ENCODE peak calls at places on chromosomes 6 and 20, in five cellular contexts. One of them, this sample, is unnamed.
A peak's percentile ranks its signal among the peaks of the same experiment; 100 is the strongest.

GRCh38 chr6:33815854-33816253 is 12.1 kb upstream of the MLN start:
- DNase-seq in Caki2: no peak
- DNase-seq in astrocyte of the spinal cord: no peak
- DNase-seq in AG04450: no peak
- DNase-seq in stromal cell of bone marrow: no peak
- DNase-seq in this sample: no peak

GRCh38 chr6:7973603-7974002 is 63.0 kb upstream of the TXNDC5 start:
- DNase-seq in AG04450: no peak
- DNase-seq in Caki2: no peak
- DNase-seq in astrocyte of the spinal cord: no peak
- DNase-seq in stromal cell of bone marrow: no peak
- DNase-seq in this sample: no peak

GRCh38 chr6:63349401-63349800 is 29.6 kb upstream of the LGSN start:
- DNase-seq in stromal cell of bone marrow: no peak
- DNase-seq in AG04450: no peak
- DNase-seq in Caki2: peak; percentile 71
- DNase-seq in astrocyte of the spinal cord: no peak
- DNase-seq in this sample: peak; percentile 32

GRCh38 chr20:3786126-3786484 is 435 bp downstream of the CENPB start:
- DNase-seq in stromal cell of bone marrow: no peak
- DNase-seq in AG04450: no peak
- DNase-seq in Caki2: peak; percentile 41
- DNase-seq in astrocyte of the spinal cord: peak; percentile 62
- DNase-seq in this sample: no peak

GRCh38 chr6:52984247-52984646 is 10.8 kb downstream of the GSTA4 start:
- DNase-seq in Caki2: no peak
- DNase-seq in stromal cell of bone marrow: no peak
- DNase-seq in AG04450: no peak
- DNase-seq in astrocyte of the spinal cord: peak; percentile 39
- DNase-seq in this sample: peak; percentile 89

GRCh38 chr6:30007132-30007764 is 53.8 kb upstream of the POLR1H start:
- DNase-seq in AG04450: no peak
- DNase-seq in Caki2: no peak
- DNase-seq in astrocyte of the spinal cord: no peak
- DNase-seq in stromal cell of bone marrow: no peak
- DNase-seq in this sample: no peak

GRCh38 chr6:31834704-31835375 is 7.3 kb downstream of the HSPA1B start:
- DNase-seq in AG04450: no peak
- DNase-seq in astrocyte of the spinal cord: peak; percentile 89
- DNase-seq in stromal cell of bone marrow: no peak
- DNase-seq in Caki2: peak; percentile 88
- DNase-seq in this sample: peak; percentile 90

GRCh38 chr6:125923371-125923877 is 33.1 kb upstream of the HINT3 start:
- DNase-seq in stromal cell of bone marrow: no peak
- DNase-seq in Caki2: no peak
- DNase-seq in astrocyte of the spinal cord: no peak
- DNase-seq in AG04450: no peak
- DNase-seq in this sample: no peak

GRCh38 chr20:40016359-40016758 is 672.7 kb downstream of the MAFB start:
- DNase-seq in stromal cell of bone marrow: no peak
- DNase-seq in astrocyte of the spinal cord: no peak
- DNase-seq in Caki2: no peak
- DNase-seq in AG04450: no peak
- DNase-seq in this sample: no peak

GRCh38 chr20:33685328-33686007 is 717 bp downstream of the E2F1 start:
- DNase-seq in Caki2: peak; percentile 31
- DNase-seq in stromal cell of bone marrow: no peak
- DNase-seq in AG04450: no peak
- DNase-seq in astrocyte of the spinal cord: no peak
- DNase-seq in this sample: peak; percentile 54

GRCh38 chr6:43873806-43874714 is 104.0 kb downstream of the VEGFA start:
- DNase-seq in Caki2: peak; percentile 11
- DNase-seq in AG04450: no peak
- DNase-seq in astrocyte of the spinal cord: no peak
- DNase-seq in stromal cell of bone marrow: no peak
- DNase-seq in this sample: no peak

GRCh38 chr20:38610521-38610920 is 8.9 kb downstream of the ARHGAP40 start:
- DNase-seq in stromal cell of bone marrow: no peak
- DNase-seq in Caki2: peak; percentile 33
- DNase-seq in AG04450: no peak
- DNase-seq in astrocyte of the spinal cord: no peak
- DNase-seq in this sample: no peak

GRCh38 chr20:45343445-45343866 is 4.8 kb downstream of the SDC4 start:
- DNase-seq in AG04450: no peak
- DNase-seq in astrocyte of the spinal cord: no peak
- DNase-seq in stromal cell of bone marrow: no peak
- DNase-seq in Caki2: no peak
- DNase-seq in this sample: no peak

GRCh38 chr6:70709826-70710225 is 42.1 kb downstream of the SMAP1 start:
- DNase-seq in astrocyte of the spinal cord: peak; percentile 68
- DNase-seq in Caki2: no peak
- DNase-seq in AG04450: peak; percentile 46
- DNase-seq in stromal cell of bone marrow: peak; percentile 49
- DNase-seq in this sample: no peak

GRCh38 chr6:15474196-15474595 is 188.6 kb downstream of the DTNBP1 start:
- DNase-seq in stromal cell of bone marrow: no peak
- DNase-seq in astrocyte of the spinal cord: no peak
- DNase-seq in AG04450: no peak
- DNase-seq in Caki2: no peak
- DNase-seq in this sample: no peak

GRCh38 chr6:34560366-34561226 is 4.5 kb upstream of the SPDEF start:
- DNase-seq in Caki2: no peak
- DNase-seq in stromal cell of bone marrow: peak; percentile 8
- DNase-seq in AG04450: no peak
- DNase-seq in astrocyte of the spinal cord: no peak
- DNase-seq in this sample: no peak

GRCh38 chr20:2750343-2751251 is 49.8 kb downstream of the CPXM1 start:
- DNase-seq in Caki2: no peak
- DNase-seq in astrocyte of the spinal cord: no peak
- DNase-seq in stromal cell of bone marrow: no peak
- DNase-seq in AG04450: no peak
- DNase-seq in this sample: peak; percentile 70

GRCh38 chr6:81362246-81362645 is 390.2 kb downstream of the TENT5A start:
- DNase-seq in AG04450: peak; percentile 18
- DNase-seq in astrocyte of the spinal cord: peak; percentile 92
- DNase-seq in stromal cell of bone marrow: peak; percentile 21
- DNase-seq in Caki2: no peak
- DNase-seq in this sample: no peak

GRCh38 chr6:106192824-106193223 is 106.7 kb downstream of the PRDM1 start:
- DNase-seq in Caki2: peak; percentile 27
- DNase-seq in AG04450: no peak
- DNase-seq in stromal cell of bone marrow: no peak
- DNase-seq in astrocyte of the spinal cord: peak; percentile 35
- DNase-seq in this sample: no peak

GRCh38 chr6:104483225-104483834 is 376.4 kb downstream of the HACE1 start:
- DNase-seq in astrocyte of the spinal cord: peak; percentile 0
- DNase-seq in AG04450: no peak
- DNase-seq in stromal cell of bone marrow: peak; percentile 8
- DNase-seq in Caki2: no peak
- DNase-seq in this sample: peak; percentile 25

GRCh38 chr6:70371454-70372105 is 41.7 kb upstream of the FAM135A start:
- DNase-seq in Caki2: peak; percentile 51
- DNase-seq in astrocyte of the spinal cord: peak; percentile 74
- DNase-seq in AG04450: peak; percentile 54
- DNase-seq in stromal cell of bone marrow: peak; percentile 35
- DNase-seq in this sample: peak; percentile 56

GRCh38 chr6:137853569-137854213 is 13.4 kb upstream of the TNFAIP3 start:
- DNase-seq in AG04450: no peak
- DNase-seq in Caki2: no peak
- DNase-seq in stromal cell of bone marrow: no peak
- DNase-seq in astrocyte of the spinal cord: peak; percentile 73
- DNase-seq in this sample: no peak

GRCh38 chr6:52491203-52492069 is 71.3 kb downstream of the EFHC1 start:
- DNase-seq in AG04450: no peak
- DNase-seq in stromal cell of bone marrow: no peak
- DNase-seq in Caki2: no peak
- DNase-seq in astrocyte of the spinal cord: no peak
- DNase-seq in this sample: no peak

GRCh38 chr6:63644668-63645326 is 9.2 kb downstream of the PHF3 start:
- DNase-seq in stromal cell of bone marrow: peak; percentile 48
- DNase-seq in Caki2: peak; percentile 62
- DNase-seq in astrocyte of the spinal cord: peak; percentile 59
- DNase-seq in AG04450: no peak
- DNase-seq in this sample: no peak

GRCh38 chr20:37419774-37420542 is 74.0 kb downstream of the SRC start:
- DNase-seq in AG04450: no peak
- DNase-seq in astrocyte of the spinal cord: no peak
- DNase-seq in stromal cell of bone marrow: no peak
- DNase-seq in Caki2: no peak
- DNase-seq in this sample: no peak

GRCh38 chr20:36794116-36794474 is 20.5 kb upstream of the DSN1 start:
- DNase-seq in astrocyte of the spinal cord: no peak
- DNase-seq in AG04450: no peak
- DNase-seq in Caki2: no peak
- DNase-seq in stromal cell of bone marrow: no peak
- DNase-seq in this sample: no peak